ENCODE peak calls at places on chromosome 9, in six cellular contexts. C is endothelial cell of umbilical vein, W is GM12878, U is K562, V is HepG2, N is HCT116. S is an unnamed sample.

GRCh38 chr9:94528886-94529285 is 26.0 kb upstream of the PCAT7 start:
- DNase-seq in V (no peak), C (no peak), W (no peak), U (no peak), N (no peak), S (no peak)

GRCh38 chr9:123955637-123956036 is 25.7 kb upstream of the DENND1A start:
- DNase-seq in V (no peak), C (no peak), U (no peak), N (no peak), W (no peak), S (no peak)

GRCh38 chr9:119801311-119801710 is 432.1 kb upstream of the BRINP1 start:
- DNase-seq in V (no peak), C (no peak), W (no peak), U (no peak), N (no peak), S (no peak)

GRCh38 chr9:35335164-35335563 is 154.7 kb upstream of the RUSC2 start:
- DNase-seq in W (no peak), U (no peak), V (no peak), N (no peak), C (peak; percentile 96), S (no peak)

GRCh38 chr9:84953797-84954695 is 284.5 kb downstream of the NTRK2 start:
- DNase-seq in N (peak; percentile 48), C (peak; percentile 67), U (peak; percentile 80), V (peak; percentile 17), W (no peak), S (no peak)

GRCh38 chr9:127825319-127826051 is 22.8 kb downstream of the FPGS start:
- DNase-seq in U (peak; percentile 89), C (no peak), N (no peak), V (peak; percentile 56), W (no peak), S (no peak)

GRCh38 chr9:94298949-94299599 is 29.4 kb downstream of the NUTM2F start:
- DNase-seq in N (no peak), U (no peak), W (no peak), V (no peak), C (no peak), S (no peak)

GRCh38 chr9:517993-518392 is 303.3 kb downstream of the DOCK8 start:
- DNase-seq in U (no peak), C (no peak), W (no peak), V (no peak), N (no peak), S (no peak)

GRCh38 chr9:95268681-95269080 is 48.8 kb downstream of the FANCC start:
- DNase-seq in V (peak; percentile 69), W (no peak), N (peak; percentile 10), U (no peak), C (peak; percentile 47), S (no peak)

GRCh38 chr9:95030920-95031662 is 286.4 kb downstream of the FANCC start:
- DNase-seq in C (no peak), V (no peak), N (no peak), U (no peak), W (no peak), S (no peak)

GRCh38 chr9:105390901-105391300 is 56.9 kb upstream of the FSD1L start:
- DNase-seq in N (no peak), C (no peak), V (no peak), U (no peak), W (no peak), S (no peak)

GRCh38 chr9:94714494-94714893 is 12.0 kb upstream of the AOPEP start:
- DNase-seq in N (no peak), W (no peak), V (no peak), C (no peak), U (no peak), S (no peak)

GRCh38 chr9:104923289-104923688 is 4.7 kb downstream of the ABCA1 start:
- DNase-seq in C (no peak), V (no peak), N (no peak), W (no peak), U (no peak), S (no peak)

GRCh38 chr9:127935765-127936221 is 1.9 kb downstream of the DPM2 start:
- DNase-seq in W (no peak), C (no peak), N (no peak), V (no peak), U (peak; percentile 54), S (no peak)

GRCh38 chr9:35074141-35074540 is 1.7 kb upstream of the VCP start:
- DNase-seq in V (no peak), N (no peak), U (no peak), C (no peak), W (no peak), S (no peak)

GRCh38 chr9:1959347-1959746 is 55.8 kb upstream of the SMARCA2 start:
- DNase-seq in U (no peak), N (no peak), W (no peak), V (no peak), C (no peak), S (no peak)

GRCh38 chr9:119963258-119963797 is 594.1 kb upstream of the BRINP1 start:
- DNase-seq in C (no peak), V (no peak), W (no peak), N (peak; percentile 10), U (no peak), S (no peak)

GRCh38 chr9:70392189-70392588 is 22.3 kb downstream of the KLF9 start:
- DNase-seq in U (no peak), W (no peak), N (no peak), C (peak; percentile 12), V (no peak), S (no peak)

GRCh38 chr9:99103909-99104458 is 929 bp upstream of the TGFBR1 start:
- DNase-seq in W (no peak), N (no peak), U (peak; percentile 32), V (no peak), C (peak; percentile 24), S (no peak)

GRCh38 chr9:99736291-99736690 is 85.4 kb upstream of the NR4A3 start:
- DNase-seq in W (no peak), U (no peak), V (no peak), N (no peak), C (no peak), S (no peak)

GRCh38 chr9:11933926-11934325 is 759.3 kb upstream of the TYRP1 start:
- DNase-seq in W (no peak), N (no peak), U (no peak), V (no peak), C (no peak), S (peak; percentile 22)

GRCh38 chr9:114592356-114592755 is 4.8 kb downstream of the ATP6V1G1 start:
- DNase-seq in N (no peak), U (no peak), C (peak; percentile 83), W (no peak), V (no peak), S (no peak)

GRCh38 chr9:87342743-87343142 is 154.9 kb upstream of the DAPK1 start:
- DNase-seq in U (no peak), C (no peak), N (no peak), W (no peak), V (no peak), S (peak; percentile 94)

GRCh38 chr9:72904267-72905093 is 48.4 kb downstream of the ALDH1A1 start:
- DNase-seq in W (no peak), C (no peak), V (no peak), U (no peak), N (no peak), S (no peak)

GRCh38 chr9:38068616-38068865 is 486 bp downstream of the SHB start:
- DNase-seq in W (no peak), U (peak; percentile 70), C (peak; percentile 61), V (no peak), N (no peak), S (no peak)

GRCh38 chr9:90018688-90019087 is 413.9 kb downstream of the GADD45G start:
- DNase-seq in V (no peak), W (no peak), N (no peak), U (no peak), C (no peak), S (no peak)

GRCh38 chr9:106717686-106718085 is 145.3 kb upstream of the ZNF462 start:
- DNase-seq in C (peak; percentile 12), W (no peak), U (no peak), N (peak; percentile 8), V (no peak), S (no peak)

GRCh38 chr9:38227061-38227540 is 158.1 kb upstream of the SHB start:
- DNase-seq in U (peak; percentile 86), W (peak; percentile 23), C (peak; percentile 61), N (no peak), V (peak; percentile 17), S (no peak)

GRCh38 chr9:105296889-105297288 is 52.4 kb downstream of the SLC44A1 start:
- DNase-seq in V (peak; percentile 90), N (peak; percentile 18), W (no peak), C (peak; percentile 83), U (no peak), S (peak; percentile 59)

GRCh38 chr9:91192379-91192775 is 169.3 kb downstream of the AUH start:
- DNase-seq in W (no peak), U (no peak), N (no peak), C (no peak), V (peak; percentile 30), S (peak; percentile 89)
- TF ChIP-seq POLR2AphosphoS5 in W (no peak), U (no peak), N (no peak), C (no peak), V (no peak), S (peak; percentile 76)

GRCh38 chr9:6646028-6646636 is 603 bp upstream of the GLDC start:
- DNase-seq in N (no peak), V (peak; percentile 18), C (no peak), W (no peak), U (no peak), S (no peak)
- TF ChIP-seq EZH2 in N (no peak), V (no peak), C (no peak), W (no peak), U (no peak), S (no peak)

DNA sequence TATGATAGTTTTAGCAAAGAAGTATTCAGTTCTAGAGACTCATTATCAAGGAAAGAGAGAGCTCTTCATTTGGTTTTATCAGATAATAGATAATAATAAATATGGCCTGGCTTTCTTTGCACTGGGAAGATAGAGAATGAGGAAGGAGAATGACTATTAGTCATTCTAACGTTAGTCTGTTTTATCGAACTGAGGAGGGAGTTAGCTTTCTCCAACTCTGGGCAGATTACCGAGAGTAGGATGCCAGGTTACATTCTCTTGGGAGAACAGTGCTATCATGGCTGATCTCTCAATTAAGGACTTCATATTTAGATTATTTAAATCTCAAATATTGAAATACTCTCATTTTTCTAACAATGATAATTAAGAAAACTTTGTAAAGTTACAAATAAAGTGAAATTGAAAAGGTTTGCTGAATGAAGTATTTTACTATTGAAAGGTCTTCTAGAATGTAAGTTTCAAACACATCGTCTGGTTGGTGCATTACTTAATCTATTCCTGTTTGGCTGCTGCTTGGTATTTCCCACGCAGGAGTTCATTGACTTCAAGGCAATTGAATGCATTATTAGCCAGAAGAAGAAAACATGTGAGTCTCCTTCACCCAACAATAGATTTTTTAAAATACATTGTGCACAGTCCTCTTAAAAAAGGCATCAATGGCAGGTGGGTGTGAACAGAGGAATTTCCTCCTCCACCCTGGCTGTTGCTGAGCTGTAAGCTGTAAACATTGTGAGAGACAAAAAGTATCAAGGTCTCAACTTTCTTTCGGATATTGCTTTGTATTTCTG is 140.8 kb downstream of the C9orf152 start:
- DNase-seq in W (no peak), U (no peak), V (no peak), C (peak; percentile 80), N (no peak), S (no peak)
- H3K4me3 ChIP-seq in W (peak overlapping the region; percentile 20), U (no peak overlapping the region), V (no peak overlapping the region), C (no peak overlapping the region), N (no peak overlapping the region), S (no peak overlapping the region)

DNA sequence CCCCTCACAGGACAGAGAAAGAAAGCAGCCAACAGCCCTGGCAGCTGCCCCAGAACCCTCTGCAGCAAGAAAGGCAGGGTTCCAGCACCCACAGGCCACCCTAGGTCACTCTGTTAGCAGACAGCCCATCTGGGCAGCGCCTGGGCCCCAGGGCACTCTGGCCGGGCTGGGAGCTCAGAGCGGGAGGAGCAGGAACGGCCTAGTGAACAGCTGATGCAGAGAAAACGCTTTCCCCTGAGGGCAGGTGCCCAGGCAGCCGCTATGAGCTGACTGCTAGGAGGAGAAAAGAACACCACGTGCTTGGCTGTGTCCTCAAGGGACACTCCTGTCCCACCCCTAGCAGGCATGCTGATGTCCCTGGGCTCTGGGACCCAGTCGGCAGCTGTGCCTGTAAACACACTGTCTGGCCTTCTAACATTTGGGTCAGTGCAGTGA is 6.6 kb downstream of the RALGDS start:
- DNase-seq in V (no peak), N (no peak), U (no peak), W (no peak), C (no peak), S (no peak)
- TF ChIP-seq POLR2AphosphoS5 in V (no peak), N (no peak), U (no peak), W (no peak), C (no peak), S (no peak)